ENCODE peak calls at places on chromosome 19, in six cellular contexts. U is adrenal gland, K is SJSA1, L is right lobe of liver, O is mesenchymal stem cell, F is right cardiac atrium. S is an unnamed sample.

GRCh38 chr19:38561658-38562057 is 56.1 kb downstream of the MAP4K1 start:
- DNase-seq in U (no peak), K (no peak), L (no peak), O (no peak), F (no peak), S (no peak)

GRCh38 chr19:56111601-56112312 is 9.3 kb downstream of the ZNF787 start:
- DNase-seq in U (peak; percentile 86), K (no peak), L (no peak), O (no peak), F (peak; percentile 77), S (no peak)

GRCh38 chr19:30339624-30340525 is 32.3 kb upstream of the ZNF536 start:
- DNase-seq in U (no peak), K (no peak), L (no peak), O (no peak), F (no peak), S (peak; percentile 19)

GRCh38 chr19:10112895-10113591 is 1.6 kb downstream of the P2RY11 start:
- DNase-seq in U (peak; percentile 76), K (peak; percentile 70), L (peak; percentile 71), O (no peak), F (peak; percentile 76), S (peak; percentile 94)

GRCh38 chr19:48975947-48976847 is 11.1 kb downstream of the FTL start:
- DNase-seq in U (no peak), K (no peak), L (no peak), O (peak; percentile 50), F (no peak), S (peak; percentile 82)

GRCh38 chr19:38583985-38584305 is 33.8 kb downstream of the MAP4K1 start:
- DNase-seq in U (no peak), K (no peak), L (no peak), O (no peak), F (no peak), S (no peak)

GRCh38 chr19:15702590-15702930 is 25.3 kb upstream of the OR10H2 start:
- DNase-seq in U (peak; percentile 86), K (no peak), L (peak; percentile 85), O (no peak), F (peak; percentile 91), S (no peak)

GRCh38 chr19:41430907-41431306 is 3.7 kb upstream of the B3GNT8 start:
- DNase-seq in U (no peak), K (no peak), L (no peak), O (no peak), F (no peak), S (no peak)

GRCh38 chr19:38183227-38183914 is 40.7 kb downstream of the DPF1 start:
- DNase-seq in U (no peak), K (no peak), L (no peak), O (peak; percentile 25), F (peak; percentile 81), S (peak; percentile 90)

GRCh38 chr19:5046339-5047039 is 77.6 kb downstream of the KDM4B start:
- DNase-seq in U (no peak), K (peak; percentile 75), L (no peak), O (peak; percentile 84), F (no peak), S (no peak)

GRCh38 chr19:799076-799881 is 2.0 kb downstream of the PTBP1 start:
- DNase-seq in U (peak; percentile 72), K (peak; percentile 61), L (no peak), O (peak; percentile 73), F (peak; percentile 73), S (peak; percentile 77)

GRCh38 chr19:50214699-50215543 is 11.5 kb downstream of the MYH14 start:
- DNase-seq in U (no peak), K (no peak), L (no peak), O (no peak), F (no peak), S (no peak)

GRCh38 chr19:1007852-1008251 is 7.6 kb downstream of the GRIN3B start:
- DNase-seq in U (no peak), K (no peak), L (no peak), O (no peak), F (no peak), S (no peak)

GRCh38 chr19:917323-918151 is at the start of gene KISS1R:
- DNase-seq in U (no peak), K (peak; percentile 50), L (no peak), O (peak; percentile 41), F (peak; percentile 57), S (peak; percentile 93)

GRCh38 chr19:35811317-35812219 is 1.1 kb downstream of the PRODH2 start:
- DNase-seq in U (no peak), K (no peak), L (peak; percentile 67), O (no peak), F (no peak), S (no peak)

GRCh38 chr19:39509233-39509632 is 5.7 kb upstream of the SELENOV start:
- DNase-seq in U (no peak), K (no peak), L (no peak), O (no peak), F (no peak), S (no peak)

GRCh38 chr19:55082023-55082851 is 6.6 kb downstream of the EPS8L1 start:
- DNase-seq in U (peak; percentile 66), K (peak; percentile 71), L (no peak), O (peak; percentile 58), F (peak; percentile 74), S (peak; percentile 93)

GRCh38 chr19:48196933-48197665 is 26.6 kb downstream of the ZSWIM9 start:
- DNase-seq in U (peak; percentile 52), K (no peak), L (no peak), O (no peak), F (no peak), S (peak; percentile 20)

GRCh38 chr19:33950141-33950805 is 153.6 kb downstream of the KCTD15 start:
- DNase-seq in U (peak; percentile 35), K (peak; percentile 9), L (no peak), O (no peak), F (no peak), S (peak; percentile 29)

GRCh38 chr19:32674153-32674958 is 624 bp downstream of the ANKRD27 start:
- DNase-seq in U (no peak), K (no peak), L (no peak), O (no peak), F (peak; percentile 55), S (no peak)

GRCh38 chr19:11123076-11123567 is 32.5 kb downstream of the SPC24 start:
- DNase-seq in U (no peak), K (no peak), L (no peak), O (no peak), F (no peak), S (no peak)
- H3K27ac ChIP-seq in U (peak overlapping the region; percentile 21), K (no peak overlapping the region), L (no peak overlapping the region), O (no peak overlapping the region), F (no peak overlapping the region), S (no peak overlapping the region)

GRCh38 chr19:18495204-18495911 is 26.5 kb downstream of the ELL start:
- DNase-seq in U (no peak), K (no peak), L (no peak), O (no peak), F (no peak), S (no peak)

GRCh38 chr19:18499055-18499775 is 22.7 kb downstream of the ELL start:
- DNase-seq in U (no peak), K (no peak), L (no peak), O (peak; percentile 85), F (no peak), S (no peak)

GRCh38 chr19:18496167-18496979 is 25.5 kb downstream of the ELL start:
- DNase-seq in U (no peak), K (no peak), L (peak; percentile 90), O (peak; percentile 95), F (peak; percentile 75), S (no peak)

GRCh38 chr19:18494267-18494607 is 27.6 kb downstream of the ELL start:
- DNase-seq in U (no peak), K (no peak), L (no peak), O (peak; percentile 70), F (no peak), S (no peak)

DNA sequence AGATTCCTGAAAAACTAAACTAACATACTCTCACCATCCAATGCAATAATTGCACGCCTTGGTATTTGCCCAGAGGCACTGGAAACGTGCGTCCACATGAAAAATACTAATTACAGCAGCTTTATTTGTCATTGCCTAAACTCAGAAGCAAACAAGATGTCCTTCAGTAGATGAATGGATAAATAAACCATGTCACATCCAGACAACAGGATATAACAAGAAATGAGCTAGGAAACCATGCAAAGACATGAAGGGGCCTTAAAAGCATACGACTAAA is 25.0 kb downstream of the ELL start:
- DNase-seq in U (no peak), K (no peak), L (no peak), O (peak; percentile 43), F (no peak), S (no peak)
- H3K4me1 ChIP-seq in U (peaks cover 86% of the 10 kb centered on the region), K (peaks cover 10% of the 10 kb centered on the region), L (no peaks in the 10 kb centered on the region), O (peaks cover 40% of the 10 kb centered on the region), F (peaks cover 49% of the 10 kb centered on the region), S (no peaks in the 10 kb centered on the region)

DNA sequence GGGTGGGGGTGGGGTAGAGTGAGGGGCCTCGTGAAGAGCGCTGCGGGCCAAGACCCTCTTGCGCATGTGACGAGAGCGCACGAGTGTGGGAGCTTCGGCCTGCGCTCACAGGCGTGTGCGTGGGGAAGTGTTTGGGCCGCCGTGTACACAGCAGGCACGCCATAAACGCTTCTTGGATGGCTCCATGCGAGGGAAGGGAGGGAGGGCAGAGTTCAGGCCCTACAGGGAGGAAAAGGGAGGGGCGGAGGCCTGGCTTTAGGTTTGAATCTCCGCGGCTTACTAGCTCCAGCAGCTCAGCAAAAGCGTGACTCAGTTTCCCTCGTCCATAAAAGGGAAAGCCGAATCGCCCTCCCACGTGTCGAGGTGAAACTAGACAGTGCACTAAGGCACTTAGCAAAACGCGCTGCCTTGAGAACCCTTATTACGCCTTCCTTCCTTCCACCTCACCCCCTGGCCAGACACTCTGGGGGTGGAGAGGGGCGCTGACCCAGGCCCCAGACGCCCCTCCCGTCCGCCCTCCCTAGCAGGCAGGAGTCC is 12.5 kb downstream of the GADD45B start:
- DNase-seq in U (no peak), K (no peak), L (no peak), O (no peak), F (no peak), S (no peak)
- H3K27ac ChIP-seq in U (no peak overlapping the region), K (no peak overlapping the region), L (no peak overlapping the region), O (no peak overlapping the region), F (peak overlapping the region; percentile 9), S (no peak overlapping the region)

GRCh38 chr19:3983936-3984583 is 1.2 kb downstream of the EEF2 start:
- DNase-seq in U (peak; percentile 85), K (no peak), L (peak; percentile 92), O (peak; percentile 52), F (peak; percentile 65), S (peak; percentile 56)

GRCh38 chr19:3986260-3987041 is 1.2 kb upstream of the EEF2 start:
- DNase-seq in U (peak; percentile 81), K (no peak), L (no peak), O (peak; percentile 88), F (no peak), S (peak; percentile 81)

GRCh38 chr19:3984584-3984907 is 717 bp downstream of the EEF2 start:
- DNase-seq in U (peak; percentile 63), K (no peak), L (no peak), O (no peak), F (no peak), S (peak; percentile 50)

GRCh38 chr19:3984908-3985642 is at the start of gene EEF2:
- DNase-seq in U (peak; percentile 95), K (peak; percentile 91), L (peak; percentile 93), O (peak; percentile 89), F (peak; percentile 96), S (peak; percentile 94)

DNA sequence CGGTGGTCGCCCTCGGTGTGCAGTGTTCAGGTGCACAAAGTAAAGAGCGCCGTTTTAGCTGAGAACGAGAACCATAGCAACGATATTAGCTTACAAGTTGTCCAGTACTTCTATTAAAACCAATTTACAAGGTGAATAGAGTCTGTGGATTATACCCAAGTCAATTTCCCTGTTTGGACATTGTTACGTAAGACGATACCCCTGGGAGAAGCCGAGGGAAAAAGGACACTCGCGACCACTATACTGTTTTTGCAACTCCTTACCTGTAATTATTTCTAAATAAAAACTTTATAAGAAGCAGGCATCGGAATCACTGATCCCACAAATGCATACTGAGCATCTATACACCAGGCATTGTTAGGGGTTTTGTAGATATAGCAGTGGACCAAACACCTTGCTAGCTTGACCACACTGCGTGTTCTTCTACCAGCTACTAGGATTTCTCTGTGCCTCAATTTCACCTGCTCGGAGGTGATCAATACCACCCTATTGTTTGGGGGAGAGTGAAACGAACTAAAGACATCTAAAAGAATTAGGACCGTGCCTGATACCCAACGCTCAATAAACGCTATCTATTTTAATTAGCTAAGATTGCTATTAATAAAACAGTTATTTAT is 488 bp upstream of the EEF2 start:
- DNase-seq in U (peak; percentile 59), K (no peak), L (no peak), O (no peak), F (no peak), S (peak; percentile 44)
- H3K4me1 ChIP-seq in U (peaks cover 46% of the 10 kb centered on the region), K (peaks cover 34% of the 10 kb centered on the region), L (peaks cover 5% of the 10 kb centered on the region), O (peaks cover 32% of the 10 kb centered on the region), F (no peaks in the 10 kb centered on the region), S (peaks cover 6% of the 10 kb centered on the region)

S was measured in endodermal cell.